ENCODE peak calls at places on chromosomes 6 and 20, in eight cellular contexts. I is GM23248, U is GM12878, P is endothelial cell of umbilical vein, K is H1, O is HCT116, D is fibroblast of lung, Q is PC-9. X is an unnamed sample.

GRCh38 chr6:30206799-30207618 is 6.2 kb downstream of the TRIM26 start:
- DNase-seq in I (peak), P (peak), U (no peak), K (no peak), D (peak), Q (no peak), O (no peak), X (peak)

GRCh38 chr6:36885461-36886401 is at the start of gene C6orf89:
- DNase-seq in I (peak), K (peak), D (peak), Q (peak), O (peak), U (peak), P (peak), X (peak)

GRCh38 chr6:48670546-48670945 is 559.5 kb upstream of the PTCHD4 start:
- DNase-seq in Q (no peak), K (no peak), D (no peak), I (no peak), O (no peak), P (no peak), U (no peak), X (no peak)

GRCh38 chr6:3316818-3317217 is 58.1 kb downstream of the PSMG4 start:
- DNase-seq in Q (no peak), I (no peak), P (no peak), K (no peak), D (no peak), U (no peak), O (no peak), X (no peak)

GRCh38 chr6:125940691-125941090 is 15.9 kb upstream of the HINT3 start:
- DNase-seq in U (no peak), P (no peak), O (no peak), K (no peak), Q (no peak), I (peak), D (peak), X (no peak)

GRCh38 chr6:28648035-28648877 is 122.6 kb downstream of the GPX5 start:
- DNase-seq in P (peak), D (peak), K (peak), U (peak), Q (peak), O (peak), I (peak), X (peak)

GRCh38 chr6:167495506-167496391 is 170.9 kb downstream of the TTLL2 start:
- DNase-seq in D (no peak), P (no peak), O (no peak), I (no peak), Q (no peak), U (no peak), K (no peak), X (no peak)

GRCh38 chr6:42692151-42692911 is 30.1 kb downstream of the PRPH2 start:
- DNase-seq in K (no peak), P (peak), Q (peak), I (peak), O (peak), U (no peak), D (peak), X (peak)

GRCh38 chr20:49594143-49594928 is 26.4 kb upstream of the PTGIS start:
- DNase-seq in I (peak), O (no peak), K (no peak), D (peak), Q (peak), U (no peak), P (peak), X (peak)

GRCh38 chr6:86856937-86857563 is 80.3 kb upstream of the HTR1E start:
- DNase-seq in D (peak), K (peak), U (no peak), P (peak), Q (peak), I (peak), O (peak), X (peak)

GRCh38 chr20:51383891-51384510 is 158.5 kb downstream of the NFATC2 start:
- DNase-seq in D (no peak), K (no peak), Q (no peak), O (no peak), P (peak), I (peak), U (no peak), X (no peak)

GRCh38 chr6:105510746-105511145 is 107.9 kb upstream of the PREP start:
- DNase-seq in K (no peak), O (no peak), P (no peak), D (peak), U (no peak), I (peak), Q (no peak), X (peak)

GRCh38 chr6:43767553-43768505 is 2.2 kb upstream of the VEGFA start:
- DNase-seq in I (no peak), P (no peak), K (no peak), D (no peak), U (no peak), Q (no peak), O (no peak), X (no peak)

GRCh38 chr20:59820204-59821041 is 113.0 kb downstream of the SYCP2 start:
- DNase-seq in U (no peak), I (peak), K (no peak), Q (no peak), D (no peak), O (no peak), P (no peak), X (no peak)

GRCh38 chr6:21800948-21801438 is 207.4 kb downstream of the SOX4 start:
- DNase-seq in K (no peak), D (peak), U (no peak), I (peak), Q (peak), O (no peak), P (no peak), X (peak)

GRCh38 chr6:144262470-144263369 is 22.4 kb upstream of the UTRN start:
- DNase-seq in I (no peak), U (no peak), Q (no peak), P (no peak), O (no peak), D (no peak), K (no peak), X (no peak)

GRCh38 chr20:40101479-40102032 is 587.5 kb downstream of the MAFB start:
- DNase-seq in Q (no peak), I (no peak), U (no peak), O (no peak), D (no peak), K (no peak), P (no peak), X (no peak)

GRCh38 chr6:38808039-38808438 is 92.9 kb downstream of the DNAH8 start:
- DNase-seq in Q (no peak), I (no peak), D (no peak), P (no peak), U (no peak), O (no peak), K (no peak), X (no peak)

GRCh38 chr20:38147166-38147565 is 17.9 kb downstream of the TGM2 start:
- DNase-seq in D (no peak), O (no peak), P (no peak), U (no peak), K (no peak), Q (no peak), I (no peak), X (no peak)

GRCh38 chr6:93318127-93318526 is 101.2 kb downstream of the EPHA7 start:
- DNase-seq in I (no peak), P (no peak), U (no peak), D (no peak), K (no peak), O (no peak), Q (no peak), X (no peak)

GRCh38 chr6:152380993-152381898 is 255.9 kb downstream of the SYNE1 start:
- DNase-seq in U (no peak), I (peak), P (peak), D (peak), K (no peak), O (peak), Q (peak), X (peak)

GRCh38 chr6:27505209-27506027 is 32.5 kb upstream of the ZNF184 start:
- DNase-seq in I (peak), K (peak), O (peak), Q (peak), D (peak), P (peak), U (peak), X (peak)

GRCh38 chr20:16803965-16804792 is 56.0 kb downstream of the OTOR start:
- DNase-seq in D (peak), P (peak), Q (peak), U (no peak), I (peak), O (peak), K (peak), X (peak)

GRCh38 chr20:31693987-31694661 is 28.5 kb downstream of the BCL2L1 start:
- DNase-seq in P (no peak), U (no peak), I (no peak), D (no peak), K (peak), Q (no peak), O (no peak), X (no peak)

GRCh38 chr6:29011276-29011734 is 6.2 kb upstream of the ZNF311 start:
- DNase-seq in U (no peak), P (peak), I (peak), O (no peak), D (peak), Q (no peak), K (peak), X (peak)

GRCh38 chr6:70385931-70386330 is 27.4 kb upstream of the FAM135A start:
- DNase-seq in O (no peak), I (no peak), Q (no peak), D (no peak), K (no peak), P (no peak), U (no peak), X (no peak)

GRCh38 chr20:38278150-38278549 is 17.6 kb upstream of the KIAA1755 start:
- DNase-seq in K (no peak), U (no peak), O (no peak), P (no peak), D (no peak), Q (no peak), I (no peak), X (no peak)

GRCh38 chr6:44243345-44243744 is 3.6 kb upstream of the HSP90AB1 start:
- DNase-seq in U (no peak), I (no peak), K (no peak), Q (no peak), D (no peak), P (no peak), O (no peak), X (no peak)

GRCh38 chr6:138287144-138287955 is 69.1 kb upstream of the PBOV1 start:
- DNase-seq in U (no peak), Q (peak), O (peak), D (peak), K (peak), I (peak), P (peak), X (peak)

GRCh38 chr6:169529931-169530761 is 171.7 kb downstream of the WDR27 start:
- DNase-seq in O (no peak), U (no peak), Q (no peak), D (peak), K (no peak), P (no peak), I (peak), X (peak)

GRCh38 chr20:5658897-5659296 is 91.3 kb upstream of the SHLD1 start:
- DNase-seq in K (no peak), O (no peak), U (no peak), Q (no peak), P (peak), I (peak), D (peak), X (peak)

GRCh38 chr20:5845686-5846651 is 95.8 kb downstream of the SHLD1 start:
- DNase-seq in Q (no peak), D (peak), U (peak), K (no peak), P (no peak), O (no peak), I (peak), X (peak)

GRCh38 chr6:53154794-53155193 is 6.2 kb upstream of the GCM1 start:
- DNase-seq in O (no peak), P (no peak), D (no peak), U (no peak), Q (no peak), I (peak), K (no peak), X (no peak)

DNA sequence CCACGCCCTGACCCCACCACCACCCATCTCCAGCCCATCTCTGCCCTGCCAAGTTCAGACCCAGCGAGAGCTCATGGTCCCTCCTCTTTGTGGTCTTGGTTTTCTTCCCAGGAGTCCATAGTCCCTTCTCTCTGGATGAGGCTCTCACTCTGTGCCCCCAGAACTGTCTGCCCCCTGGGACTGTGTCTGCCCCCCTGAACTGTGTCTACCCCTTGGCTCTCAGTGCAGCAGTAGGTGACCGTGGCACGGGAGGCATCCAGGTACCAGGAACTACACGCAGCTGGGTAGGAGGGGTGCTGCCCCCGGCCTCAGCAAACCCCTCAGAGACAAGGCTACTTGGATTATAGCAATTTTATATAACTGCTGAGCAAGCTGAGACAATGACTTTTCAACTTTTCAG is 23.6 kb downstream of the PRR18 start:
- DNase-seq in I (no peak), D (no peak), O (no peak), K (no peak), Q (no peak), U (no peak), P (no peak), X (no peak)
- TF ChIP-seq EZH2 in I (no peak), D (no peak), O (no peak), K (no peak), Q (no peak), U (no peak), P (no peak), X (no peak)

DNA sequence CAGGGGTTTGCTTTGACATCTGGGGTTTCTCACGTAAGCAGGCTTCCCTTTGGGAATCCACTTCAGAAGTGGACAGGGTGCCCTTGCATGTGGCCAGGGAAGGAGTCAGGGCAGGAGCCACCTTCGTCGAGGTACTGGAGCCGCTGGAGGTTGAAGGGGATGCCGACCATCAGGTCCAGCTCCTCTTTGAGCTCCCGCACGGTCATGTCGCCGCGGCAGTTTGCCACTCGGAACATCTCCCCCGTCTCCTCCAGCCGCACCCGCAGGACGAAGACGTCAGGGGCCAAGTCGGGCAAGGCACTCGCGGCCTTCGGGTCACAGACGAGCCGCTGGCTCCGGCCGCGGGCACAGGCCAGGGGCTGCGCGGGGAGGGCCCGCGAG is 360 bp downstream of the ANKRD60 start:
- DNase-seq in K (peak), Q (no peak), P (no peak), O (no peak), U (no peak), I (peak), D (no peak), X (no peak)
- TF ChIP-seq EZH2 in K (peak), Q (no peak), P (peak), O (no peak), U (no peak), I (no peak), D (peak), X (peak)

GRCh38 chr20:24994470-24995368 is 2.2 kb upstream of the APMAP start:
- DNase-seq in O (peak), U (peak), Q (peak), I (peak), K (peak), P (peak), D (peak), X (peak)
- TF ChIP-seq EZH2 in O (no peak), U (no peak), Q (no peak), I (no peak), K (no peak), P (no peak), D (no peak), X (no peak)

GRCh38 chr6:10420546-10421507 is 6.0 kb upstream of the TFAP2A start:
- DNase-seq in I (no peak), D (no peak), P (no peak), U (no peak), O (no peak), Q (no peak), K (peak), X (no peak)

GRCh38 chr6:10418862-10419748 is 4.2 kb upstream of the TFAP2A start:
- DNase-seq in P (no peak), I (no peak), K (peak), O (no peak), U (no peak), D (peak), Q (peak), X (peak)

GRCh38 chr6:10418361-10418861 is 3.5 kb upstream of the TFAP2A start:
- DNase-seq in D (no peak), K (peak), O (no peak), I (no peak), P (no peak), U (no peak), Q (no peak), X (no peak)

GRCh38 chr6:10421508-10422281 is 6.8 kb upstream of the TFAP2A start:
- DNase-seq in I (no peak), U (no peak), P (no peak), Q (no peak), K (peak), D (no peak), O (no peak), X (no peak)

DNA sequence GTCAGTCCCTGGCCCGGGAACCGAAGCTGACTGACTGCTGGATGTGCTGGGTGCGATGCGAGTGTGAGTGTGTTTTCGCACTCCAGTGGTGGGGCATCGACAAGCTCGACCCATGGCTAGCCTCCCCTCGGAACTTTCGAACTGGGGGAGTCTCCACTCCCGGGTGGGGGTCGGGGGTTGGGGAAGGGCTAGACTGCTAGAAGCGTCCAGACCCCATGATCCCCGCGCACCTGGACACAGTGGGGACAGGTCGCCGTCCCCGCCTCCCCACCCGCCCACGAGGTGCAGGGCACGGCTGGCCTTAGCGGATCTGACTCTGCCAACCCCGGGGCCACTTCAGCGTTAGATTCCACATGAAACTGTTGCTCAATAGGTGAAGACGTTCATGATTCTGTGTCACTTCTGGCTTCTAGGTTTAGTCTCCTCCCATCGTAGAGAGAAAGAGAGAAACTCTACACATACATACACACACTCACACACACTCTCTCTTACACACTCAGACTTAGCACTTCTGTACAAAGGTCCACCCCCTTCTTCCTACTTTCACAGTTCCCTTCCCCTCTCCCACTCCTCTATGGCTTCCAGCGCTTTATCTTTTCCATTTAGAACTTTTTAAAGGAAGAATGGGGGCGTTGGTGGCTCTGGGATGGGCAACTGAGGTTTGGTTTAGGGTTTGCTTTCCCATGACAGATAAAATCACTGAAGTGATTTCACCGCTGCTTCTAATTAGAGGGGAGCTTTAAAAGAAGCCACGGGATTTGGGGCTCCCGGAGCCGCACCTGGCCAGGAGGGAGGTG is 5.1 kb upstream of the TFAP2A start:
- DNase-seq in O (no peak), K (no peak), U (no peak), Q (peak), I (peak), D (no peak), P (no peak), X (no peak)
- TF ChIP-seq EZH2 in O (no peak), K (no peak), U (no peak), Q (no peak), I (no peak), D (peak), P (peak), X (peak)

DNA sequence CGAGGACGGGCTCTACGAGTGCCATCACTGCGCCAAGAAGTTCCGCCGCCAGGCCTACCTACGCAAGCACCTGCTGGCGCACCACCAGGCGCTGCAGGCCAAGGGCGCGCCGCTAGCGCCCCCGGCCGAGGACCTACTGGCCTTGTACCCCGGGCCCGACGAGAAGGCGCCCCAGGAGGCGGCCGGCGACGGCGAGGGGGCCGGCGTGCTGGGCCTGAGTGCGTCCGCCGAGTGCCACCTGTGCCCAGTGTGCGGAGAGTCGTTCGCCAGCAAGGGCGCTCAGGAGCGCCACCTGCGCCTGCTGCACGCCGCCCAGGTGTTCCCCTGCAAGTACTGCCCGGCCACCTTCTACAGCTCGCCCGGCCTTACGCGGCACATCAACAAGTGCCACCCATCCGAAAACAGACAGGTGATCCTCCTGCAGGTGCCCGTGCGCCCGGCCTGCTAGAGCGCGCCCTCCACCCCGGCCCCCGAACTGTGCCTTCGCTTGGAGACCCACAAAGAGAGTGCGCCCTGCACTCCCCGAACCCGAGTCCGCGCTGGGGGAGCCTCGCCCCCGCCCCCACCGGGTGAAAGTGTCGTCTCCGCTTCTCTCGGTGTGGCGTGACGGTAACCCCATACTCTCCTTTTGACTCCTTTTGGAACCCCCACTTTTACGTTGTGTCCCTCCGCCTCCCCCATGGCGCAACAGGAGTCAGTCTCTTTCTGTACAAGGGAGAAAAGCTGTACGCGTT is 1.6 kb downstream of the INSM1 start:
- DNase-seq in Q (no peak), K (peak), D (no peak), O (no peak), I (no peak), U (no peak), P (no peak), X (no peak)
- TF ChIP-seq EZH2 in Q (no peak), K (peak), D (peak), O (no peak), I (no peak), U (no peak), P (peak), X (peak)